ENCODE peak calls at places on chromosomes 1 and 21, in four cellular contexts. W is adrenal gland, C is uterus, P is breast epithelium. H is an unnamed sample.

GRCh38 chr1:178126790-178127189 is 32.9 kb downstream of the RASAL2 start:
- DNase-seq in W (peak), C (no peak), P (no peak), H (no peak)

GRCh38 chr1:185886671-185887070 is 152.5 kb downstream of the HMCN1 start:
- DNase-seq in W (no peak), C (no peak), P (no peak), H (no peak)

GRCh38 chr1:216183007-216183406 is 240.2 kb downstream of the USH2A start:
- DNase-seq in W (no peak), C (no peak), P (no peak), H (no peak)

GRCh38 chr1:1286313-1287261 is 6.4 kb downstream of the SCNN1D start:
- DNase-seq in W (no peak), C (no peak), P (no peak), H (no peak)

GRCh38 chr21:42514883-42515228 is 1.2 kb downstream of the SLC37A1 start:
- DNase-seq in W (no peak), C (no peak), P (no peak), H (no peak)

GRCh38 chr1:164794310-164794709 is 235.3 kb downstream of the PBX1 start:
- DNase-seq in W (peak), C (peak), P (no peak), H (peak)

GRCh38 chr1:95257758-95258157 is 23.7 kb downstream of the RWDD3 start:
- DNase-seq in W (no peak), C (no peak), P (no peak), H (no peak)

GRCh38 chr1:20250346-20250989 is 40.2 kb upstream of the VWA5B1 start:
- DNase-seq in W (peak), C (no peak), P (peak), H (peak)

GRCh38 chr1:17437260-17438175 is 2.0 kb downstream of the RCC2 start:
- DNase-seq in W (peak), C (peak), P (no peak), H (no peak)

GRCh38 chr1:33152685-33153432 is 29.0 kb downstream of the TRIM62 start:
- DNase-seq in W (peak), C (peak), P (no peak), H (no peak)

GRCh38 chr1:112141923-112142322 is 152.5 kb upstream of the KCND3 start:
- DNase-seq in W (no peak), C (no peak), P (no peak), H (no peak)

GRCh38 chr1:209657140-209657879 is 5.1 kb upstream of the LAMB3 start:
- DNase-seq in W (no peak), C (no peak), P (no peak), H (peak)

GRCh38 chr1:226121587-226122400 is 59.3 kb downstream of the H3-3A start:
- DNase-seq in W (peak), C (peak), P (no peak), H (peak)
- TF ChIP-seq POLR2A in W (no peak), C (no peak), P (no peak), H (peak)

DNA sequence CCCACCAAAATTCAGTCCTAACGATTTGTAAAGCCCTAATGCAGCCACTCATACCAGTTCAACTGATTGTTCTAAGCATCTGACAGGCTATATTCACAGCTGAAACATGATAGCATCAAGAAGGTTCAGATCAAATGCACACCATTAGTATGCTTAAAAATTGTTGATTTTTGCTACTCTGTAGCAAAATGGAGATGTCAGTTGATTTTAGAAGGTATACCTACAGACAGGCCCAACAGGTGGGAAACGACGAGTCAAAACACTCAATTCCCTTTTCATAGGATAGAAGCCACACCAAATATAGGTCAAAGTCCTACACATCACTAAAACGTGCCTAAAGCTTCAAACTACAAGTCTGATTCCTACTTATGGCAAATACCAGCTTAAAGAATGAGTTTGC is 6.7 kb downstream of the SFPQ start:
- DNase-seq in W (no peak), C (no peak), P (no peak), H (no peak)
- TF ChIP-seq POLR2A in W (no peak), C (no peak), P (no peak), H (no peak)

GRCh38 chr1:117030271-117030877 is 28.8 kb downstream of the CD101 start:
- DNase-seq in W (no peak), C (no peak), P (no peak), H (no peak)

GRCh38 chr1:117029690-117030089 is 28.1 kb downstream of the CD101 start:
- DNase-seq in W (no peak), C (no peak), P (no peak), H (no peak)

GRCh38 chr1:117033149-117033548 is 27.0 kb upstream of the TTF2 start:
- DNase-seq in W (no peak), C (no peak), P (no peak), H (no peak)

GRCh38 chr1:117034791-117035290 is 25.3 kb upstream of the TTF2 start:
- DNase-seq in W (no peak), C (no peak), P (no peak), H (no peak)

DNA sequence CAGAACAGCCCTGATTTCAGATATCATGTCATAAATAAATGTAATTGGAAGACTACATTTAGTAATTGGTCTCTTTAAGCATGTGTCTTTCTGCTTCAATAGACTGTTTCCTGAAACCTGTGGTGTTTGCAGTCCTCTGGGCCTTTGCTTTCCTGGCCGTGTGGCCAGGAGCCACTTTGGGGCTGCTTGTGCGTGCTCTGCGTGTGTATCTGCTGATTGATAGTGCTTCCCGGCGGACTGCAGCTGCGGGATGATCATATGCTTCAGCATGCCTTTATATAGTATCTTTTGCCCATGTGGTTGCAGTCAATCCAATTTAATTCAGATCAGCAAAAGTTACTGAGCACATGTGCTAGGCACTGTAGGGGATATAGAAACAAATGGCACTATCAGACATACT is 27.5 kb upstream of the TTF2 start:
- DNase-seq in W (no peak), C (no peak), P (no peak), H (no peak)
- TF ChIP-seq POLR2A in W (no peak), C (no peak), P (no peak), H (no peak)

GRCh38 chr1:202107801-202108731 is 14.7 kb upstream of the GPR37L1 start:
- DNase-seq in W (peak), C (no peak), P (no peak), H (no peak)
- TF ChIP-seq POLR2A in W (no peak), C (no peak), P (no peak), H (no peak)

GRCh38 chr1:145983959-145984830 is 12.2 kb downstream of the TXNIP start:
- DNase-seq in W (peak), C (no peak), P (peak), H (no peak)
- TF ChIP-seq POLR2A in W (no peak), C (no peak), P (no peak), H (no peak)